ENCODE peak calls at places on chromosomes 11 and 22, in seven cellular contexts. P, I, X, O, F, N and R are unnamed samples.

GRCh38 chr11:8342821-8343681 is 79.4 kb upstream of the LMO1 start:
- DNase-seq in F (peak), I (peak), P (no peak), X (no peak), O (no peak), N (no peak), R (peak)

GRCh38 chr11:95795627-95796308 is 5.5 kb downstream of the CEP57 start:
- DNase-seq in F (no peak), N (no peak), I (no peak), X (no peak), O (no peak), P (no peak), R (no peak)

GRCh38 chr22:47054231-47055072 is 292.0 kb downstream of the TBC1D22A start:
- DNase-seq in P (no peak), I (no peak), N (no peak), O (no peak), X (no peak), F (no peak), R (no peak)

GRCh38 chr11:1456166-1456565 is 30.4 kb downstream of the MOB2 start:
- DNase-seq in F (no peak), I (no peak), X (no peak), P (no peak), N (no peak), O (no peak), R (no peak)

GRCh38 chr11:100991541-100991940 is 138.1 kb downstream of the PGR start:
- DNase-seq in O (no peak), I (no peak), X (no peak), N (no peak), P (no peak), F (no peak), R (no peak)

GRCh38 chr11:83508804-83509203 is 222.6 kb upstream of the CCDC90B start:
- DNase-seq in F (no peak), I (no peak), O (no peak), N (no peak), X (no peak), P (no peak), R (no peak)

GRCh38 chr22:40620464-40621046 is 16.0 kb downstream of the MRTFA start:
- DNase-seq in F (no peak), P (no peak), O (peak), X (no peak), I (no peak), N (no peak), R (no peak)

GRCh38 chr22:41656515-41656914 is 32.2 kb downstream of the SNU13 start:
- DNase-seq in X (no peak), F (no peak), N (no peak), P (no peak), I (no peak), O (no peak), R (no peak)

GRCh38 chr11:18617688-18618340 is 16.3 kb downstream of the SPTY2D1 start:
- DNase-seq in I (peak), X (peak), F (no peak), N (no peak), O (peak), P (no peak), R (peak)

GRCh38 chr11:49995559-49995958 is 13.2 kb upstream of the OR4C12 start:
- DNase-seq in X (no peak), N (peak), I (peak), P (peak), F (no peak), O (no peak), R (peak)

GRCh38 chr11:69173925-69174591 is 18.3 kb downstream of the SMIM38 start:
- DNase-seq in N (no peak), O (no peak), P (no peak), I (no peak), X (no peak), F (no peak), R (no peak)

GRCh38 chr11:66727282-66727882 is 1.6 kb downstream of the SPTBN2 start:
- DNase-seq in X (no peak), I (peak), O (peak), N (no peak), P (no peak), F (no peak), R (peak)

GRCh38 chr11:118306556-118306955 is 2.0 kb downstream of the CD3E start:
- DNase-seq in N (no peak), P (peak), O (no peak), X (peak), F (no peak), I (peak), R (no peak)

GRCh38 chr11:122042981-122043380 is 73.0 kb downstream of the BLID start:
- DNase-seq in P (no peak), I (no peak), X (no peak), F (no peak), N (no peak), O (no peak), R (no peak)

GRCh38 chr11:13956988-13957387 is 5.5 kb upstream of the SPON1 start:
- DNase-seq in N (no peak), X (no peak), P (no peak), O (no peak), F (no peak), I (no peak), R (no peak)

GRCh38 chr11:74138572-74138971 is 32.2 kb downstream of the C2CD3 start:
- DNase-seq in O (peak), I (no peak), X (no peak), P (no peak), N (peak), F (no peak), R (no peak)

GRCh38 chr11:121249039-121249663 is 43.4 kb upstream of the SC5D start:
- DNase-seq in P (no peak), X (peak), N (peak), O (peak), I (peak), F (peak), R (no peak)